ENCODE peak calls at places on chromosomes 7 and 10, in ten cellular contexts. A, U, K, L, S, B, R, N, G and T are unnamed samples.

GRCh38 chr10:22931948-22932347 is 4.1 kb downstream of the ARMC3 start:
- DNase-seq in U (no peak), A (no peak), G (no peak), N (no peak), K (no peak), L (no peak), B (peak), R (peak), S (no peak), T (no peak)

GRCh38 chr7:82600601-82601000 is 157.0 kb upstream of the CACNA2D1 start:
- DNase-seq in K (no peak), G (no peak), N (no peak), S (no peak), A (no peak), U (no peak), B (peak), L (no peak), R (no peak), T (no peak)

GRCh38 chr10:126468876-126469643 is 80.8 kb upstream of the ADAM12 start:
- DNase-seq in N (no peak), A (no peak), U (no peak), S (no peak), L (no peak), R (peak), G (no peak), K (no peak), B (peak), T (no peak)

GRCh38 chr7:142800103-142800502 is 29.3 kb downstream of the PRSS2 start:
- DNase-seq in R (no peak), A (no peak), S (no peak), B (no peak), U (no peak), N (no peak), L (no peak), G (no peak), K (no peak), T (no peak)

GRCh38 chr7:80937336-80937735 is 18.5 kb upstream of the SEMA3C start:
- DNase-seq in B (no peak), S (no peak), G (no peak), L (no peak), A (no peak), U (no peak), R (no peak), K (no peak), N (no peak), T (no peak)

GRCh38 chr7:47576031-47576908 is 5.6 kb downstream of the TNS3 start:
- DNase-seq in S (no peak), R (peak), L (peak), A (peak), B (peak), G (peak), N (no peak), K (peak), U (peak), T (no peak)

GRCh38 chr7:7746419-7746818 is 28.0 kb upstream of the RPA3 start:
- DNase-seq in S (no peak), B (no peak), U (no peak), N (no peak), L (no peak), G (no peak), A (no peak), R (no peak), K (no peak), T (no peak)

GRCh38 chr10:79140083-79140793 is 71.5 kb downstream of the ZMIZ1 start:
- DNase-seq in G (no peak), K (no peak), R (peak), B (no peak), A (no peak), L (no peak), N (no peak), U (no peak), S (no peak), T (no peak)

GRCh38 chr7:50641442-50642405 is 76.5 kb upstream of the DDC start:
- DNase-seq in A (no peak), R (no peak), N (peak), K (peak), G (peak), U (no peak), L (no peak), B (no peak), S (no peak), T (no peak)

GRCh38 chr10:16856567-16856966 is 39.3 kb upstream of the RSU1 start:
- DNase-seq in R (peak), B (no peak), L (no peak), K (no peak), A (no peak), U (no peak), G (peak), N (no peak), S (no peak), T (no peak)

GRCh38 chr7:47416454-47417121 is 165.3 kb downstream of the TNS3 start:
- DNase-seq in G (no peak), B (no peak), S (no peak), K (peak), N (no peak), R (peak), U (no peak), L (no peak), A (no peak), T (no peak)

GRCh38 chr7:18820981-18821380 is 296.5 kb downstream of the TWIST1 start:
- DNase-seq in B (no peak), A (no peak), L (no peak), N (no peak), R (no peak), S (no peak), K (no peak), G (no peak), U (no peak), T (no peak)

GRCh38 chr7:121798896-121799295 is 74.1 kb upstream of the PTPRZ1 start:
- DNase-seq in L (no peak), B (no peak), N (no peak), R (peak), G (no peak), S (no peak), A (no peak), U (no peak), K (no peak), T (no peak)

GRCh38 chr7:149690688-149691446 is 82.5 kb downstream of the ZNF467 start:
- DNase-seq in G (peak), S (no peak), U (no peak), B (peak), L (no peak), K (no peak), N (no peak), R (peak), A (no peak), T (no peak)

GRCh38 chr7:139230774-139231512 is at the start of gene UBN2:
- DNase-seq in N (peak), S (peak), U (peak), L (peak), B (peak), A (peak), K (peak), G (peak), R (peak), T (peak)

GRCh38 chr10:22833353-22833752 is 94.5 kb upstream of the ARMC3 start:
- DNase-seq in K (no peak), L (no peak), G (no peak), A (no peak), B (no peak), S (no peak), N (no peak), U (no peak), R (no peak), T (no peak)

GRCh38 chr10:102322914-102323313 is 72.6 kb upstream of the NFKB2 start:
- DNase-seq in N (no peak), S (no peak), G (no peak), B (no peak), K (no peak), A (no peak), L (no peak), R (peak), U (peak), T (no peak)

DNA sequence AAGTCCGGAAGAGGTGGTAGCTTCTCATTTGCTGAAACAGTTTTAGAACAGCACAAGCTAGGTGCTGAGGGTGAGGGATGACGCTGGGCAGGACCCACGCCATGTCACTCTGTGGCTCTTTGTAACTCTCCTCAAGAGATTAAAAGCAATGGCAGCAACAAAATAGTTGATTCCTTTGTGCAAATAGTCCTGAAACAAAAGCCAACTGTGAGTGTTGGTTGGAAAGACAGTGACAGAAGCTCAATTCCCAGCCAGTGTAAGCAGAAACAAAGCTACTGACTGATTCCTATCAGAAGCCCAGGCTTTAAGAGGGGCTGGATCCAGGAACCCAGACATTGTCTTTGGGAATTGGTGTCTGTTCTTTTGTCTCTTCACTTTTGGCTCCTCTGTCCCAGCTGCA is 47.5 kb upstream of the AQP1 start:
- DNase-seq in A (no peak), L (no peak), S (no peak), N (no peak), R (no peak), G (no peak), K (no peak), U (no peak), B (no peak), T (no peak)
- H3K27ac ChIP-seq in A (no peak), L (no peak), S (no peak), N (no peak), R (no peak), G (no peak), K (peak), U (no peak), B (no peak), T (no peak)

GRCh38 chr7:19872094-19872493 is 98.7 kb upstream of the TMEM196 start:
- DNase-seq in K (no peak), L (no peak), G (no peak), A (no peak), U (no peak), S (no peak), N (no peak), B (no peak), R (no peak), T (no peak)
- H3K27ac ChIP-seq in K (no peak), L (no peak), G (no peak), A (no peak), U (no peak), S (no peak), N (no peak), B (no peak), R (no peak), T (no peak)

GRCh38 chr7:151637781-151638261 is 118.1 kb upstream of the RHEB start:
- DNase-seq in A (peak), B (peak), K (peak), S (peak), L (no peak), R (peak), U (no peak), G (peak), N (no peak), T (no peak)
- H3K27ac ChIP-seq in A (no peak), B (no peak), K (peak), S (peak), L (no peak), R (peak), U (peak), G (peak), N (no peak), T (no peak)

GRCh38 chr7:45179666-45180065 is 22.1 kb downstream of the RAMP3 start:
- DNase-seq in N (no peak), G (no peak), K (peak), R (no peak), S (no peak), L (no peak), U (peak), B (no peak), A (no peak), T (peak)

GRCh38 chr7:45181991-45182855 is 24.6 kb downstream of the RAMP3 start:
- DNase-seq in U (peak), N (peak), G (no peak), L (no peak), A (no peak), K (peak), S (no peak), R (no peak), B (no peak), T (peak)

GRCh38 chr7:45178241-45179225 is 20.9 kb downstream of the RAMP3 start:
- DNase-seq in R (no peak), A (no peak), B (no peak), N (peak), S (no peak), U (peak), K (peak), L (peak), G (no peak), T (peak)

GRCh38 chr7:45181286-45181960 is 23.8 kb downstream of the RAMP3 start:
- DNase-seq in K (peak), S (no peak), A (no peak), N (peak), L (no peak), U (peak), R (no peak), B (no peak), G (no peak), T (peak)

DNA sequence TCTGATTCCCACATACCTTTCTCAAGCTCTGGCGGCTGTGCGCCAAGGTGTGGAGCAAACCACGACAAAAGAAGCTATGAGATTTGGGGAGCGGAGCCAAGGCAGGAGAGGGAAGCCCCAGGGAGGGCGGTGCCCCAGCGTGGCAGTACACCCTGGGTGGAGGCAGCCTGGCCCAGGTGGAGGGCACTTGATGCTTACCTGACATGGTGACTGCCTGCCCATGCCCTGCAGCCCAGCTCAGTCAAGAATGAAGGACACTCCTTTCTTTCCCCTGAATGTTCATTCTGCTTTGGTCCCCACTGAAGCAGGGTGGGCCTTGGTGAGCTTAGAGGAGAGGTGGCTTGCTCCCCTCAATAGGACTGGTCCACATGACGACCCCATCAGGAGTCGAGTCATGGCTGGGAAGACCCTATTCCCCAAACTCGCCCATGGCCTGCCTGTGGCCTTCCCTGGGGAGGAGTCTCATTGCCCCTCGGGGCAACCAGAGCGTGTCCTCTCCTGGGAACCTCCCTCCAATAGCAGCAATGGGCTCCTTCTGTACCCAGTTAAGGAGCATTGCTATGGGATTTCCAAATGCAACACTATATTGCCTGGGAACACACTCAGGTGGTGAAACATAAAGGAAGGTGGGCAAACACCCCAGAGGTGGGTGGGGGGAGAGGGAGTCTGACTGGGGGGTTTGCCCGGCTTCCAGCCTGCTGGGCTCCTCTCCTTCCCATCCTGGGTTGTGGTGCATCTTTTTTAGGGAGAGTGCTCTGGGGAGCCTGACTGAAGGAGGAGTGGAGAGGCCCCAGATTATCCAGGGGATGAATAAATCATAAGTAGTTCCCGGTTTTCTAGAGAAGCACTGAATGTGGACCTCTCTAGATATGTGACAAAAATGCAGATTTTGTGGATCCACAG is 22.7 kb downstream of the RAMP3 start:
- DNase-seq in R (no peak), A (no peak), G (no peak), L (no peak), B (no peak), K (peak), S (no peak), U (peak), N (peak), T (peak)
- H3K27ac ChIP-seq in R (no peak), A (no peak), G (no peak), L (no peak), B (no peak), K (no peak), S (no peak), U (no peak), N (no peak), T (no peak)

GRCh38 chr7:30752484-30752883 is 549 bp downstream of the INMT start:
- DNase-seq in L (no peak), U (no peak), B (no peak), R (no peak), S (no peak), K (no peak), A (no peak), N (no peak), G (no peak), T (no peak)
- H3K27ac ChIP-seq in L (no peak), U (peak), B (peak), R (no peak), S (no peak), K (peak), A (no peak), N (peak), G (peak), T (peak)